ENCODE peak calls at places on chromosomes 7 and 10, in six cellular contexts. U, R, G, B, J and M are unnamed samples.

GRCh38 chr7:140479739-140480084 is 407 bp upstream of the MKRN1 start:
- DNase-seq in U (no peak), R (no peak), G (no peak), B (no peak), J (no peak), M (no peak)

GRCh38 chr7:97015279-97015678 is 9.4 kb downstream of the DLX5 start:
- DNase-seq in U (no peak), R (no peak), G (no peak), B (no peak), J (no peak), M (no peak)

GRCh38 chr7:100626530-100627237 is 14.3 kb downstream of the MOSPD3 start:
- DNase-seq in U (no peak), R (peak), G (peak), B (peak), J (peak), M (peak)

GRCh38 chr7:135186841-135187253 is 16.3 kb upstream of the CYREN start:
- DNase-seq in U (no peak), R (no peak), G (no peak), B (no peak), J (no peak), M (no peak)

GRCh38 chr10:63425512-63425911 is 40.3 kb downstream of the JMJD1C start:
- DNase-seq in U (no peak), R (no peak), G (no peak), B (no peak), J (no peak), M (no peak)

GRCh38 chr10:28411648-28412047 is 108.8 kb upstream of the MPP7 start:
- DNase-seq in U (no peak), R (no peak), G (no peak), B (peak), J (no peak), M (no peak)

GRCh38 chr7:79988642-79989041 is 146.0 kb upstream of the GNAI1 start:
- DNase-seq in U (no peak), R (no peak), G (no peak), B (no peak), J (no peak), M (no peak)

GRCh38 chr10:119654540-119654939 is 3.4 kb downstream of the BAG3 start:
- DNase-seq in U (no peak), R (peak), G (no peak), B (no peak), J (no peak), M (no peak)

GRCh38 chr7:156702399-156702798 is 61.8 kb downstream of the RNF32 start:
- DNase-seq in U (no peak), R (no peak), G (no peak), B (no peak), J (no peak), M (no peak)

GRCh38 chr10:86295791-86296190 is 70.8 kb downstream of the GRID1 start:
- DNase-seq in U (no peak), R (no peak), G (no peak), B (no peak), J (no peak), M (no peak)

GRCh38 chr7:79317728-79318127 is 135.7 kb downstream of the MAGI2 start:
- DNase-seq in U (peak), R (peak), G (no peak), B (no peak), J (no peak), M (no peak)

GRCh38 chr10:112842832-112843360 is 107.2 kb upstream of the TCF7L2 start:
- DNase-seq in U (no peak), R (peak), G (no peak), B (no peak), J (no peak), M (no peak)

GRCh38 chr10:30098624-30099023 is 39.2 kb upstream of the JCAD start:
- DNase-seq in U (no peak), R (peak), G (no peak), B (no peak), J (no peak), M (no peak)

GRCh38 chr7:1252543-1253090 is 19.9 kb downstream of the UNCX start:
- DNase-seq in U (no peak), R (no peak), G (no peak), B (no peak), J (no peak), M (no peak)

GRCh38 chr7:19248681-19249080 is 103.5 kb upstream of the FERD3L start:
- DNase-seq in U (no peak), R (peak), G (no peak), B (no peak), J (no peak), M (no peak)

GRCh38 chr7:2621061-2621828 is 10.5 kb upstream of the TTYH3 start:
- DNase-seq in U (no peak), R (peak), G (no peak), B (no peak), J (no peak), M (no peak)

GRCh38 chr7:27606270-27607209 is 56.1 kb downstream of the HIBADH start:
- DNase-seq in U (peak), R (peak), G (no peak), B (no peak), J (no peak), M (no peak)

GRCh38 chr10:94545277-94546057 is at the start of gene HELLS:
- DNase-seq in U (peak), R (peak), G (peak), B (peak), J (peak), M (peak)

GRCh38 chr7:79051915-79052314 is 401.6 kb downstream of the MAGI2 start:
- DNase-seq in U (no peak), R (no peak), G (no peak), B (no peak), J (no peak), M (no peak)

GRCh38 chr7:27442446-27442845 is 199.8 kb downstream of the EVX1 start:
- DNase-seq in U (no peak), R (peak), G (no peak), B (no peak), J (no peak), M (no peak)

GRCh38 chr10:103917326-103918052 is 495 bp downstream of the STN1 start:
- DNase-seq in U (no peak), R (no peak), G (no peak), B (no peak), J (no peak), M (no peak)

GRCh38 chr7:139644191-139644590 is 120.7 kb downstream of the CLEC2L start:
- DNase-seq in U (no peak), R (no peak), G (no peak), B (no peak), J (no peak), M (no peak)

GRCh38 chr7:108454674-108455523 is 1.3 kb downstream of the NRCAM start:
- DNase-seq in U (no peak), R (peak), G (peak), B (peak), J (no peak), M (peak)

GRCh38 chr7:92177362-92177761 is 1.6 kb downstream of the LRRD1 start:
- DNase-seq in U (no peak), R (peak), G (no peak), B (no peak), J (no peak), M (peak)

GRCh38 chr7:76310102-76310957 is 7.9 kb downstream of the HSPB1 start:
- DNase-seq in U (no peak), R (no peak), G (peak), B (no peak), J (no peak), M (no peak)

GRCh38 chr10:35497909-35498308 is 107.2 kb upstream of the GJD4 start:
- DNase-seq in U (no peak), R (no peak), G (no peak), B (no peak), J (no peak), M (no peak)

GRCh38 chr7:85261341-85261740 is 74.5 kb upstream of the SEMA3D start:
- DNase-seq in U (no peak), R (peak), G (no peak), B (no peak), J (no peak), M (no peak)

GRCh38 chr7:46549347-46549746 is 628.3 kb upstream of the IGFBP3 start:
- DNase-seq in U (no peak), R (no peak), G (no peak), B (no peak), J (no peak), M (no peak)

GRCh38 chr7:150875791-150876190 is 23.5 kb downstream of the AOC1 start:
- DNase-seq in U (no peak), R (no peak), G (no peak), B (no peak), J (no peak), M (no peak)

GRCh38 chr7:143300959-143301617 is 12.9 kb downstream of the CASP2 start:
- DNase-seq in U (no peak), R (no peak), G (no peak), B (no peak), J (no peak), M (no peak)

GRCh38 chr7:109003742-109004141 is 434.1 kb downstream of the DNAJB9 start:
- DNase-seq in U (peak), R (peak), G (no peak), B (no peak), J (no peak), M (no peak)

GRCh38 chr10:4725917-4726606 is 99.9 kb upstream of the AKR1E2 start:
- DNase-seq in U (peak), R (peak), G (no peak), B (no peak), J (no peak), M (no peak)